ENCODE peak calls at places on chromosomes 2 and 18, in five cellular contexts. V, Q, G, D and M are unnamed samples.

GRCh38 chr2:237444026-237444425 is 30.1 kb upstream of the COL6A3 start:
- DNase-seq in Q (no peak), D (no peak), V (no peak), G (no peak), M (no peak)

GRCh38 chr2:239018291-239019192 is 170.7 kb downstream of the TWIST2 start:
- DNase-seq in D (no peak), Q (no peak), G (no peak), V (no peak), M (no peak)

GRCh38 chr2:143841935-143842334 is 678.0 kb downstream of the ZEB2 start:
- DNase-seq in D (no peak), G (peak; percentile 36), V (no peak), Q (no peak), M (peak; percentile 19)

GRCh38 chr2:54557601-54558187 is 101.6 kb downstream of the SPTBN1 start:
- DNase-seq in D (peak; percentile 75), V (no peak), Q (peak; percentile 62), G (peak; percentile 59), M (peak; percentile 51)

GRCh38 chr18:79589601-79590091 is 90.0 kb upstream of the CTDP1 start:
- DNase-seq in G (no peak), V (no peak), D (no peak), Q (no peak), M (no peak)

GRCh38 chr2:200786423-200786822 is 25.3 kb upstream of the BZW1 start:
- DNase-seq in Q (no peak), G (peak; percentile 82), V (no peak), D (no peak), M (peak; percentile 45)

GRCh38 chr2:137842430-137842829 is 121.8 kb upstream of the HNMT start:
- DNase-seq in D (no peak), V (no peak), Q (no peak), G (no peak), M (no peak)

GRCh38 chr2:25032094-25032493 is 9.8 kb upstream of the EFR3B start:
- DNase-seq in Q (no peak), G (peak; percentile 45), V (no peak), D (no peak), M (peak; percentile 69)

GRCh38 chr2:64262068-64262467 is 117.8 kb upstream of the PELI1 start:
- DNase-seq in G (peak; percentile 75), Q (no peak), D (peak; percentile 35), V (no peak), M (peak; percentile 32)

GRCh38 chr18:7165846-7166393 is 48.3 kb upstream of the LAMA1 start:
- DNase-seq in G (no peak), V (no peak), D (no peak), Q (no peak), M (no peak)

GRCh38 chr2:171393487-171393886 is 40.3 kb downstream of the METTL8 start:
- DNase-seq in G (no peak), V (no peak), Q (no peak), D (no peak), M (no peak)